ENCODE peak calls at places on chromosomes 5 and 9, in four cellular contexts. I is Caco-2; Q is CD8-positive, alpha-beta T cell; R is hepatocyte. C is an unnamed sample.
A peak's percentile ranks its signal among the peaks of the same experiment; 100 is the strongest.

GRCh38 chr5:38997579-38997978 is 76.6 kb downstream of the RICTOR start:
- DNase-seq in Q (no peak), I (no peak), R (no peak), C (no peak)

GRCh38 chr5:131302506-131302905 is 38.7 kb downstream of the CDC42SE2 start:
- DNase-seq in Q (no peak), I (no peak), R (no peak), C (no peak)

GRCh38 chr5:54612711-54613110 is 95.2 kb downstream of the SNX18 start:
- DNase-seq in R (no peak), Q (no peak), I (no peak), C (no peak)

GRCh38 chr5:139637438-139638089 is 10.6 kb upstream of the CXXC5 start:
- DNase-seq in Q (peak; percentile 74), I (peak; percentile 42), R (peak; percentile 91), C (peak; percentile 90)

GRCh38 chr5:72138943-72139467 is 31.7 kb downstream of the MAP1B start:
- DNase-seq in I (no peak), R (no peak), Q (no peak), C (peak; percentile 53)

GRCh38 chr5:150780180-150780692 is 1.7 kb downstream of the SMIM3 start:
- DNase-seq in I (no peak), R (no peak), Q (no peak), C (peak; percentile 73)

GRCh38 chr9:21813575-21814473 is 11.4 kb downstream of the MTAP start:
- DNase-seq in I (peak; percentile 44), Q (peak; percentile 52), R (peak; percentile 91), C (peak; percentile 37)

GRCh38 chr9:137453643-137454081 is 5.5 kb downstream of the NSMF start:
- DNase-seq in R (peak; percentile 77), Q (peak; percentile 65), I (no peak), C (peak; percentile 61)

GRCh38 chr9:18149457-18150011 is 324.4 kb upstream of the ADAMTSL1 start:
- DNase-seq in Q (no peak), I (no peak), R (no peak), C (no peak)

GRCh38 chr5:170903075-170903474 is 41.3 kb downstream of the RANBP17 start:
- DNase-seq in Q (no peak), I (peak; percentile 33), R (no peak), C (no peak)
- H3K4me3 ChIP-seq in Q (no peak overlapping the region), I (no peak overlapping the region), R (no peak overlapping the region), C (no peak overlapping the region)

DNA sequence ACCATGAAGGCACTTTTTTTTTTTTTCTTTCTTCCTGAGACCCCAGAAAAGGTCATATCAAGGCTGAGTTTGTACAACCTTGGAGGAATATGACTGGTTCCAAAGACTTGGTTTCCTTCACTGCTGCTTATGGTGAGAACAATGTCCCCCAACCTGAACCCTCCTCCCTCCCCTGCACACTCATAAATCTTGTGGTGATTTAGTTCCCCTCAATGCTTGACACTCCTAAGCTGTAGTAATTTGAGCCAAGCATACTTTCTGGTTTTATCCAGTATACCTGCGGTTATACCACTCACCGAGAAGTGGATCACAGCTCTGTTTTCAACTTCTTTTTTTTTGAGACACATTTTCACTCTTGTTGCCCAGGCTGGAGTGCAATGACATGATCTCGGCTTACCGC is 149.9 kb upstream of the KLF4 start:
- DNase-seq in I (no peak), R (no peak), Q (no peak), C (no peak)
- TF ChIP-seq CTCF in I (no peak), R (no peak), Q (no peak), C (no peak)

GRCh38 chr9:36341936-36342577 is 58.0 kb downstream of the RNF38 start:
- DNase-seq in Q (no peak), I (no peak), R (no peak), C (peak; percentile 45)
- H3K36me3 ChIP-seq in Q (peaks cover 45% of the 10 kb centered on the region), I (no peaks in the 10 kb centered on the region), R (no peaks in the 10 kb centered on the region), C (peaks cover 11% of the 10 kb centered on the region)

GRCh38 chr5:155252717-155253116 is 239.2 kb downstream of the KIF4B start:
- DNase-seq in R (no peak), Q (no peak), I (no peak), C (no peak)
- H3K4me3 ChIP-seq in R (no peak overlapping the region), Q (no peak overlapping the region), I (no peak overlapping the region), C (no peak overlapping the region)

GRCh38 chr9:7360513-7360912 is 439.1 kb downstream of the DMAC1 start:
- DNase-seq in R (no peak), I (no peak), Q (no peak), C (no peak)

GRCh38 chr9:7363777-7364477 is 435.7 kb downstream of the DMAC1 start:
- DNase-seq in Q (no peak), I (no peak), R (peak; percentile 12), C (no peak)

GRCh38 chr9:7354704-7355103 is 444.9 kb downstream of the DMAC1 start:
- DNase-seq in I (no peak), Q (no peak), R (no peak), C (no peak)

DNA sequence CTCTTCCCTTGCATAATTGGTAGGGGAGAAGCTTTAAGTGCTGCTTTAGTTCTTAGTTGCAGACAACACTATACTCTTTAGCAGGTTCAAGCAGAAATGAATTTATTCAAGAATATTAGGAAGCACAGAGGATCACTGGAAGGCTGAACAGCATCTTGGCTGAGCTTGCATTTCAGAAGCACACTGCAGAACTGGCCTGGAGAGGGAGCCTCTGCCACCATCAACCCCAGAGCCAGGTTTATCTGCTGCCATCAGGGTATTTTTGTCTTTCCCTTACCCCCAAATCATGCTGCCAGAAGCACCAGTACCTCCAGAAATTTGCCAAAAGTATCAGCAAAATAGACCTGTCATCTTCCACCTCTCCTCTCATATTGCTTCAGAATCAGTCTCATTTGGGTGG is 440.7 kb downstream of the DMAC1 start:
- DNase-seq in I (no peak), Q (no peak), R (no peak), C (no peak)
- TF ChIP-seq CTCF in I (no peak), Q (no peak), R (peak; percentile 11), C (peak; percentile 21)

GRCh38 chr5:149550267-149550582 is 1.0 kb downstream of the CSNK1A1 start:
- DNase-seq in R (no peak), I (no peak), Q (no peak), C (no peak)
- H3K36me3 ChIP-seq in R (no peaks in the 10 kb centered on the region), I (peaks cover 2% of the 10 kb centered on the region), Q (peaks cover 14% of the 10 kb centered on the region), C (peaks cover 6% of the 10 kb centered on the region)

DNA sequence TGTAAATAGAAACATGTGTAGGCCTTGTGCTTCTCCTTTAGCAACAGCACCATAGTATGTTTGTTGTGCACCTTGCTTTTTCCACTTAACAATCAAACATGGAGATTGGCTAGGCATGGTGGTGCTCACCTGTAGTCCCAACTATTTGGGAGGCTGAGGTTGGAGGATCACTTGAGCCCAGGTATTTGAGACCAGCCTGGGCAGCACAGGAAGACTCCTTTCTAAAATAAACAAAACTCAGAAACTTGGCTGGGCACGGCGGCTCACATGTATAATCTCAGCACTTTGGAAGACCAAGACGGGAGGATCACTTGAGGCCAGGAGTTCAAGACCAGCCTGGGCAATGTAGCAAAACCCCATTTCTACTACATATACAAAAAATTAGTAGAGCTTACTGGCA is 948 bp upstream of the FAXDC2 start:
- DNase-seq in Q (no peak), I (no peak), R (no peak), C (no peak)
- H3K4me3 ChIP-seq in Q (no peak overlapping the region), I (no peak overlapping the region), R (no peak overlapping the region), C (no peak overlapping the region)

DNA sequence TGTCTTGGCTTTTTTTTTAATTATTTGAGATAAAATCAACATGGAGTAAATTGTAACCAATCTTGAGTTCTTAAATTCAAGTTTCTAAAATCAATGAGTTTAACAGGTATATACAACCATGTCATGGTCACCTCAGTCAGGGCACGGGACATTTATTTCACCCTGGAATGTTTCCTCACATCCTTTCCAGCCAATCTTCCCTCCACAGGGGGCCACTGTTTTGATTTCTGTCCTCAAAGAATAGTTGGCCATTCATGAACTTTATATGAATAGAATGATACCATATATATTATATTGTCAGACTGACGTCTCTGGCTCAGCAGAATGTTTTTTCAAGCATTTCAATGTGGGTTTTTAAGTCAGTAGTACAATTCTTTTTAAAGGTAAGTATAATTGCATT is 806 bp downstream of the ZNF474 start:
- DNase-seq in Q (no peak), I (no peak), R (no peak), C (no peak)
- TF ChIP-seq CTCF in Q (no peak), I (no peak), R (no peak), C (no peak)

GRCh38 chr5:94024101-94024500 is 282.7 kb upstream of the POU5F2 start:
- DNase-seq in Q (no peak), R (no peak), I (no peak), C (no peak)
- H3K36me3 ChIP-seq in Q (peaks cover 10% of the 10 kb centered on the region), R (no peaks in the 10 kb centered on the region), I (no peaks in the 10 kb centered on the region), C (no peaks in the 10 kb centered on the region)

GRCh38 chr5:8840237-8840636 is 705.6 kb downstream of the SEMA5A start:
- DNase-seq in R (no peak), Q (no peak), I (no peak), C (no peak)
- H3K4me3 ChIP-seq in R (no peak overlapping the region), Q (no peak overlapping the region), I (no peak overlapping the region), C (no peak overlapping the region)